ENCODE peak calls at places on chromosomes 7 and 10, in nine cellular contexts. T, Y, B, R, X, I, O, C and P are unnamed samples.

GRCh38 chr7:127064-127598 is 65.2 kb upstream of the FAM20C start:
- DNase-seq in T (no peak), Y (no peak), B (no peak), R (no peak), X (no peak), I (no peak), O (no peak), C (no peak), P (no peak)

GRCh38 chr10:61832866-61833481 is 68.5 kb upstream of the ARID5B start:
- DNase-seq in T (no peak), Y (no peak), B (no peak), R (peak), X (no peak), I (no peak), O (no peak), C (peak), P (no peak)

GRCh38 chr10:17883621-17884020 is 68.1 kb upstream of the SLC39A12 start:
- DNase-seq in T (no peak), Y (no peak), B (no peak), R (no peak), X (no peak), I (no peak), O (no peak), C (no peak), P (no peak)

GRCh38 chr7:159036916-159037605 is 107.6 kb downstream of the VIPR2 start:
- DNase-seq in T (no peak), Y (no peak), B (no peak), R (no peak), X (no peak), I (no peak), O (peak), C (no peak), P (no peak)

GRCh38 chr7:149878523-149878921 is 4.8 kb downstream of the ATP6V0E2 start:
- DNase-seq in T (no peak), Y (no peak), B (no peak), R (no peak), X (no peak), I (no peak), O (no peak), C (no peak), P (no peak)

GRCh38 chr10:133307776-133308430 is 769 bp downstream of the TUBGCP2 start:
- DNase-seq in T (peak), Y (peak), B (peak), R (peak), X (peak), I (no peak), O (peak), C (peak), P (no peak)

GRCh38 chr10:113528876-113529275 is 24.0 kb upstream of the HABP2 start:
- DNase-seq in T (no peak), Y (no peak), B (no peak), R (no peak), X (no peak), I (no peak), O (no peak), C (no peak), P (no peak)

GRCh38 chr10:132667613-132668394 is 118.1 kb downstream of the NKX6-2 start:
- DNase-seq in T (no peak), Y (peak), B (no peak), R (no peak), X (no peak), I (no peak), O (no peak), C (peak), P (peak)

GRCh38 chr7:116354546-116355422 is 144.4 kb downstream of the TES start:
- DNase-seq in T (no peak), Y (peak), B (peak), R (peak), X (peak), I (no peak), O (peak), C (peak), P (peak)

GRCh38 chr7:134197342-134197741 is 70.2 kb downstream of the LRGUK start:
- DNase-seq in T (no peak), Y (no peak), B (no peak), R (no peak), X (no peak), I (peak), O (no peak), C (no peak), P (no peak)

GRCh38 chr10:131898713-131899112 is 2.1 kb upstream of the PPP2R2D start:
- DNase-seq in T (no peak), Y (no peak), B (no peak), R (no peak), X (no peak), I (peak), O (no peak), C (no peak), P (no peak)

GRCh38 chr7:28958235-28958945 is at the start of gene TRIL:
- DNase-seq in T (no peak), Y (peak), B (no peak), R (peak), X (peak), I (no peak), O (peak), C (peak), P (no peak)

GRCh38 chr7:114468844-114469243 is 54.2 kb downstream of the FOXP2 start:
- DNase-seq in T (no peak), Y (no peak), B (no peak), R (peak), X (no peak), I (no peak), O (no peak), C (no peak), P (no peak)

DNA sequence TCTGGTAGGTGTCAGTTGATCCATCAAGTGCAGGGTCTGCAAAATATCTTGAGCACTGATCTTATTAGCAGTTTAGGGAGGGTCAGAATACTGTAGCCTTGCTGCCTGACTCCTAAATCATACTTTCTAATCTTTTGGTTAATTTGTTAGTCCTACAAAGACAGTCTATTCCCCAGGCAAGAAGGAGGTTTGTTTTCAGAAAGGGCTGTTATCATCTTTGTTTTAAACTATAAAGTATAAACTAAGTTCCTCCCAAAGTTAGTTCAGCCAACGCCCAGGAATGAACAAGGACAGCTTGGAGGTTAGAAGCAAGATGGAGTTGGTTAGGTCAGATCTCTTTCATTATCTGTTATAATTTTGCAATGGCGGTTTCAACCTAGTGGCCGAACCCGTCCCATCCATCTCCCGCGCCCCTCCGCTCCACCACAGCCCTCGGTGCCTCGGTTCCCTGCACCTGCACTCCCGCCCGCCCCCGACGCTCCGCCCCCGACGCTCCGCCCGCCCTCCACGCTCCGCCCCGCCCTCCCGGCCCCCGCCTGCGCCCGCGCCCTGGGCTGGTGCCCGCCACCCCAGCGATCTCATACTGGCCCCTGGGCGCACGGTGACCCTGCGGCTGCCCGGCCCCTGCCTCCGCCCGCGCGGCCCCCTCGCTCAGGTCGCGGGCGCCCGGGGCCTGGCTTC is at the start of gene ADCK2:
- DNase-seq in T (peak), Y (peak), B (peak), R (no peak), X (peak), I (peak), O (peak), C (no peak), P (no peak)
- H3K27ac ChIP-seq in T (peak), Y (peak), B (no peak), R (no peak), X (peak), I (peak), O (peak), C (no peak), P (peak)

GRCh38 chr10:15370212-15370740 is 813 bp downstream of the FAM171A1 start:
- DNase-seq in T (no peak), Y (no peak), B (peak), R (peak), X (peak), I (peak), O (no peak), C (peak), P (no peak)
- H3K4me3 ChIP-seq in T (peak), Y (peak), B (peak), R (peak), X (peak), I (peak), O (peak), C (peak), P (peak)

GRCh38 chr7:64853679-64854078 is 49.4 kb upstream of the ZNF273 start:
- DNase-seq in T (no peak), Y (no peak), B (no peak), R (no peak), X (no peak), I (no peak), O (no peak), C (no peak), P (no peak)

GRCh38 chr7:64854969-64855368 is 48.1 kb upstream of the ZNF273 start:
- DNase-seq in T (no peak), Y (no peak), B (no peak), R (no peak), X (no peak), I (no peak), O (no peak), C (no peak), P (no peak)

GRCh38 chr7:64849924-64850499 is 53.1 kb upstream of the ZNF273 start:
- DNase-seq in T (no peak), Y (no peak), B (no peak), R (no peak), X (no peak), I (no peak), O (no peak), C (no peak), P (no peak)

GRCh38 chr7:64849250-64849923 is 53.7 kb upstream of the ZNF273 start:
- DNase-seq in T (no peak), Y (peak), B (peak), R (peak), X (no peak), I (peak), O (no peak), C (no peak), P (peak)
- H3K27ac ChIP-seq in T (no peak), Y (no peak), B (peak), R (no peak), X (no peak), I (peak), O (no peak), C (no peak), P (peak)

GRCh38 chr10:91883549-91884542 is 25.4 kb downstream of the FGFBP3 start:
- DNase-seq in T (no peak), Y (peak), B (no peak), R (peak), X (no peak), I (no peak), O (no peak), C (peak), P (no peak)
- H3K4me3 ChIP-seq in T (no peak), Y (no peak), B (no peak), R (no peak), X (no peak), I (no peak), O (no peak), C (peak), P (no peak)

GRCh38 chr7:99326408-99326782 is 697 bp downstream of the ARPC1A start:
- DNase-seq in T (no peak), Y (no peak), B (no peak), R (no peak), X (no peak), I (no peak), O (no peak), C (no peak), P (no peak)

GRCh38 chr7:99325597-99326407 is at the start of gene ARPC1A:
- DNase-seq in T (peak), Y (peak), B (peak), R (peak), X (peak), I (peak), O (peak), C (peak), P (peak)

GRCh38 chr7:99324966-99325596 is 617 bp upstream of the ARPC1A start:
- DNase-seq in T (peak), Y (peak), B (no peak), R (no peak), X (no peak), I (no peak), O (no peak), C (no peak), P (no peak)

GRCh38 chr7:99331002-99331401 is 5.3 kb downstream of the ARPC1A start:
- DNase-seq in T (no peak), Y (no peak), B (peak), R (no peak), X (no peak), I (no peak), O (no peak), C (peak), P (no peak)
- H3K27ac ChIP-seq in T (no peak), Y (peak), B (peak), R (peak), X (peak), I (peak), O (no peak), C (peak), P (peak)

GRCh38 chr7:98285132-98286092 is 3.9 kb downstream of the BRI3 start:
- DNase-seq in T (no peak), Y (no peak), B (no peak), R (no peak), X (peak), I (no peak), O (no peak), C (no peak), P (no peak)

GRCh38 chr7:98283887-98284222 is 2.4 kb downstream of the BRI3 start:
- DNase-seq in T (no peak), Y (no peak), B (no peak), R (no peak), X (no peak), I (no peak), O (peak), C (no peak), P (no peak)

GRCh38 chr7:98286093-98286525 is 4.6 kb downstream of the BRI3 start:
- DNase-seq in T (no peak), Y (no peak), B (peak), R (peak), X (peak), I (peak), O (peak), C (peak), P (no peak)

GRCh38 chr7:98283127-98283886 is 1.8 kb downstream of the BRI3 start:
- DNase-seq in T (no peak), Y (no peak), B (no peak), R (peak), X (peak), I (no peak), O (peak), C (peak), P (no peak)

GRCh38 chr7:98284335-98285036 is 3.0 kb downstream of the BRI3 start:
- DNase-seq in T (no peak), Y (no peak), B (peak), R (peak), X (peak), I (no peak), O (peak), C (peak), P (peak)
- H3K4me3 ChIP-seq in T (peak), Y (no peak), B (no peak), R (no peak), X (peak), I (no peak), O (peak), C (peak), P (peak)

DNA sequence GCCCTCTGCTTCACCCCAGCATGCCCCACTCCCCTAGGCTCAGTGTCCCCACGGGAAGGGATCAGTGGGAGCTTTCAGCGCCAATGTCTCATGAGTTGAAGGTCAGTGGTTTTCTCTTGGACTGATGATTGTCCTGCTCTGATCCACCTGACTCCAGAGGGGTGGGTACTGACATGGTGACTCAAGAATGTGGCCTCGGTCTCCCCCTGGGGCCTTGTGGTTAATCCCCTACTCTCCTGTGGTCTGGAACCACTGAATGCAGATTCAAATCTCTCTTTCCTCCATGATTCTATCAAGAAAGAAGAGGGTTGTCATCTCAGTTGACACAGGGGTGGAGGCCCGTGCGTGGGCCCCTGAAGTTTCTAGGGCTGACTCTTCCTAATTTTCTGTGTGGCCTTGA is 176.9 kb downstream of the RPS24 start:
- DNase-seq in T (no peak), Y (no peak), B (no peak), R (no peak), X (no peak), I (no peak), O (no peak), C (no peak), P (no peak)
- H3K27ac ChIP-seq in T (no peak), Y (no peak), B (no peak), R (no peak), X (no peak), I (no peak), O (no peak), C (no peak), P (no peak)

GRCh38 chr7:101125989-101126650 is 784 bp upstream of the SERPINE1 start:
- DNase-seq in T (no peak), Y (no peak), B (peak), R (peak), X (peak), I (no peak), O (peak), C (peak), P (peak)
- H3K4me3 ChIP-seq in T (peak), Y (no peak), B (no peak), R (no peak), X (peak), I (no peak), O (peak), C (peak), P (no peak)

DNA sequence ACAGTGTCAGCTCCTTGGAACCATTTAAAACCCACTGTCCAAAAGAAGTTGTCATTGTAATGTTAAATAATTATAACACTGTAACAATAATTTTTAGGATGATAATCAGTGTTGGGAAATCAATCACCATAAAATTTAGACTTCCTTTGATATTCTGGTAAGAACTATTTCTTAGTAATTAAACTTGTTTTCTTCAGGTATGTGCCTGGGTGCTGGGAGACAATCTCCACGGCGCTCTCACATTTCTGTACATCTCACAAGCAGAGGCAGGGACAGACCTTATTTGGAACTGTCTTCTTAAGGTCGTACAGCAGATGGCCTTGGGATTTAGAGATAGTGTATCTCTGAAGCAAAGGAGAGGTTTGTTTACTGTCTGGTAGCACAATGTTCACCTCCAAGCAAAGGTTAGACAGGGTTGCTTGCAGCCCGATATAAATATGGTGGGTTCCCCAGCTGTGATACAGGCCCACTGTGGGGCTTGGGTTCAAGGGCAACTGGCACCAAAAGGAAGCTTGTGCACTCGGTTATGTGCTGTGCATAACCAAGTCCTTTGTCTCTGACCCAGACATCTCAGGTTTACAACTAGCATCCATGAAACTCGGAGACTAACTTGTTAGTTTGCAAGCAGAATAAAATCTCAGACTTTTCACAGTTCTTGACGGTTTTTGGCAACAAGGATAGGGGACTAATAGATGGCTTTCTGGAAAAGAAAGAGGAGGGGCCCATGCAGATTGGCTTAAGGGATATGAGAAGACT is 125.5 kb downstream of the RNF32 start:
- DNase-seq in T (no peak), Y (no peak), B (no peak), R (no peak), X (no peak), I (peak), O (no peak), C (no peak), P (no peak)
- H3K27ac ChIP-seq in T (no peak), Y (no peak), B (no peak), R (peak), X (no peak), I (no peak), O (no peak), C (no peak), P (no peak)

DNA sequence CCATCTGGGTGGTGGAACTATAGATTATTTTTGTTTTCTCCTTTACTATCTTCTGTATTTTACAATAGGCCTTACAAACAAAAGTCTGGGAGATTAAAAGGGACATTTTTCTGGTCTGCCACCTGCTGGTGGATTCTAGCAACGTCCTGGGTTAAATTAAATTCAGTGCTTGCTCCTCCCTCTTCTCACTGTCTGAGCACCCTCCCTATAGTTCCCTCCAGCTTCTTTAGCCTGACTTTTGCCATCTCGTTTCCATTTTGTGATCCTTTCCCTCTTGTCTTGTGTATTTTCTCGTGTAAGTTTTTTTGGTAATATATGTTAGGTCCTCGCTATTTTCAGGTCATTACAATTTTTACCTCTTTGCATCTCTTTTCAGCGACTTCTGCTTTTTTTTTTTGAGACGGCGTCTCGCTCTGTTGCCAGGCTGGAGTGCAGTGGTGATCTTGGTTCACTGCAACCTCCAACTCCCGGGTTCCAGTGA is 16.1 kb downstream of the ANKRD16 start:
- DNase-seq in T (peak), Y (peak), B (peak), R (peak), X (peak), I (peak), O (no peak), C (peak), P (no peak)
- H3K4me3 ChIP-seq in T (no peak), Y (no peak), B (no peak), R (no peak), X (no peak), I (no peak), O (no peak), C (no peak), P (no peak)